ENCODE peak calls at places on chromosomes 12 and 14, in seven cellular contexts. One of them, this sample, is unnamed.

GRCh38 chr14:105139831-105140239 is 28.7 kb downstream of the JAG2 start:
- DNase-seq in HEK293T: no peak
- DNase-seq in pulmonary artery endothelial cell: no peak
- DNase-seq in heart right ventricle: no peak
- DNase-seq in GM19239: no peak
- DNase-seq in left colon: no peak
- DNase-seq in NCI-H2029 treated with DMSO at 0.1 percent for 48 hours: no peak
- DNase-seq in this sample: no peak

GRCh38 chr12:63064080-63064479 is 86.9 kb downstream of the AVPR1A start:
- DNase-seq in NCI-H2029 treated with DMSO at 0.1 percent for 48 hours: no peak
- DNase-seq in pulmonary artery endothelial cell: no peak
- DNase-seq in HEK293T: no peak
- DNase-seq in heart right ventricle: no peak
- DNase-seq in left colon: no peak
- DNase-seq in GM19239: no peak
- DNase-seq in this sample: no peak

GRCh38 chr14:101289911-101290310 is 271.4 kb upstream of the DIO3 start:
- DNase-seq in left colon: no peak
- DNase-seq in HEK293T: no peak
- DNase-seq in heart right ventricle: no peak
- DNase-seq in NCI-H2029 treated with DMSO at 0.1 percent for 48 hours: no peak
- DNase-seq in pulmonary artery endothelial cell: no peak
- DNase-seq in GM19239: no peak
- DNase-seq in this sample: no peak

GRCh38 chr12:113684053-113684907 is 212.6 kb upstream of the LHX5 start:
- DNase-seq in pulmonary artery endothelial cell: no peak
- DNase-seq in heart right ventricle: no peak
- DNase-seq in NCI-H2029 treated with DMSO at 0.1 percent for 48 hours: no peak
- DNase-seq in left colon: no peak
- DNase-seq in GM19239: no peak
- DNase-seq in HEK293T: no peak
- DNase-seq in this sample: no peak

GRCh38 chr12:87413784-87414183 is 615.4 kb downstream of the C12orf50 start:
- DNase-seq in heart right ventricle: no peak
- DNase-seq in left colon: no peak
- DNase-seq in NCI-H2029 treated with DMSO at 0.1 percent for 48 hours: no peak
- DNase-seq in HEK293T: no peak
- DNase-seq in GM19239: no peak
- DNase-seq in pulmonary artery endothelial cell: peak
- DNase-seq in this sample: no peak

GRCh38 chr14:84144166-84144565 is 1385.8 kb upstream of the FLRT2 start:
- DNase-seq in heart right ventricle: no peak
- DNase-seq in GM19239: no peak
- DNase-seq in NCI-H2029 treated with DMSO at 0.1 percent for 48 hours: no peak
- DNase-seq in HEK293T: no peak
- DNase-seq in pulmonary artery endothelial cell: peak
- DNase-seq in left colon: no peak
- DNase-seq in this sample: no peak

GRCh38 chr12:112846619-112847018 is 55.1 kb downstream of the RPH3A start:
- DNase-seq in heart right ventricle: no peak
- DNase-seq in HEK293T: no peak
- DNase-seq in left colon: no peak
- DNase-seq in NCI-H2029 treated with DMSO at 0.1 percent for 48 hours: no peak
- DNase-seq in pulmonary artery endothelial cell: no peak
- DNase-seq in GM19239: no peak
- DNase-seq in this sample: no peak

GRCh38 chr14:93785423-93785822 is 2.9 kb downstream of the PRIMA1 start:
- DNase-seq in NCI-H2029 treated with DMSO at 0.1 percent for 48 hours: no peak
- DNase-seq in pulmonary artery endothelial cell: no peak
- DNase-seq in GM19239: no peak
- DNase-seq in heart right ventricle: no peak
- DNase-seq in HEK293T: no peak
- DNase-seq in left colon: no peak
- DNase-seq in this sample: no peak

GRCh38 chr14:95475540-95476240 is 40.8 kb downstream of the SYNE3 start:
- DNase-seq in NCI-H2029 treated with DMSO at 0.1 percent for 48 hours: no peak
- DNase-seq in GM19239: no peak
- DNase-seq in heart right ventricle: no peak
- DNase-seq in pulmonary artery endothelial cell: no peak
- DNase-seq in HEK293T: no peak
- DNase-seq in left colon: no peak
- DNase-seq in this sample: no peak

GRCh38 chr12:109256011-109256410 is 53.1 kb downstream of the FOXN4 start:
- DNase-seq in GM19239: no peak
- DNase-seq in HEK293T: no peak
- DNase-seq in heart right ventricle: no peak
- DNase-seq in left colon: no peak
- DNase-seq in NCI-H2029 treated with DMSO at 0.1 percent for 48 hours: no peak
- DNase-seq in pulmonary artery endothelial cell: no peak
- DNase-seq in this sample: no peak

GRCh38 chr12:45973526-45973925 is 16.8 kb downstream of the SCAF11 start:
- DNase-seq in left colon: no peak
- DNase-seq in GM19239: no peak
- DNase-seq in pulmonary artery endothelial cell: no peak
- DNase-seq in heart right ventricle: no peak
- DNase-seq in HEK293T: no peak
- DNase-seq in NCI-H2029 treated with DMSO at 0.1 percent for 48 hours: no peak
- DNase-seq in this sample: no peak

GRCh38 chr12:31227401-31227981 is 98.5 kb downstream of the SINHCAF start:
- DNase-seq in left colon: no peak
- DNase-seq in HEK293T: no peak
- DNase-seq in pulmonary artery endothelial cell: no peak
- DNase-seq in NCI-H2029 treated with DMSO at 0.1 percent for 48 hours: no peak
- DNase-seq in heart right ventricle: no peak
- DNase-seq in GM19239: no peak
- DNase-seq in this sample: no peak

GRCh38 chr14:68544150-68544892 is 248.5 kb downstream of the ZFP36L1 start:
- DNase-seq in heart right ventricle: peak
- DNase-seq in GM19239: no peak
- DNase-seq in left colon: peak
- DNase-seq in pulmonary artery endothelial cell: peak
- DNase-seq in HEK293T: no peak
- DNase-seq in NCI-H2029 treated with DMSO at 0.1 percent for 48 hours: no peak
- DNase-seq in this sample: peak